ENCODE peak calls at places on chromosomes 2 and 18, in ten cellular contexts. One of them, this sample, is unnamed.

GRCh38 chr2:43255249-43255960 is 29.0 kb upstream of the ZFP36L2 start:
- DNase-seq in HL-60: no peak
- DNase-seq in esophagus muscularis mucosa: no peak
- DNase-seq in breast epithelium: no peak
- DNase-seq in GM12892: no peak
- DNase-seq in spleen: no peak
- DNase-seq in GM23338: no peak
- DNase-seq in suprapubic skin: no peak
- DNase-seq in K562: no peak
- DNase-seq in GM12878: no peak
- DNase-seq in this sample: no peak

GRCh38 chr2:129354662-129355061 is 624.8 kb upstream of the RAB6C start:
- DNase-seq in HL-60: no peak
- DNase-seq in esophagus muscularis mucosa: no peak
- DNase-seq in breast epithelium: no peak
- DNase-seq in GM12892: no peak
- DNase-seq in spleen: no peak
- DNase-seq in GM23338: peak; percentile 13
- DNase-seq in suprapubic skin: no peak
- DNase-seq in K562: no peak
- DNase-seq in GM12878: no peak
- DNase-seq in this sample: no peak

GRCh38 chr2:169778421-169778820 is 20.2 kb upstream of the SSB start:
- DNase-seq in HL-60: no peak
- DNase-seq in esophagus muscularis mucosa: no peak
- DNase-seq in breast epithelium: no peak
- DNase-seq in GM12892: no peak
- DNase-seq in spleen: no peak
- DNase-seq in GM23338: no peak
- DNase-seq in suprapubic skin: no peak
- DNase-seq in K562: no peak
- DNase-seq in GM12878: no peak
- DNase-seq in this sample: no peak

GRCh38 chr2:51919395-51919794 is 887.5 kb upstream of the NRXN1 start:
- DNase-seq in HL-60: no peak
- DNase-seq in esophagus muscularis mucosa: no peak
- DNase-seq in breast epithelium: no peak
- DNase-seq in GM12892: no peak
- DNase-seq in spleen: no peak
- DNase-seq in GM23338: no peak
- DNase-seq in suprapubic skin: no peak
- DNase-seq in K562: no peak
- DNase-seq in GM12878: no peak
- DNase-seq in this sample: no peak

GRCh38 chr2:32772623-32773221 is 144.9 kb downstream of the TTC27 start:
- DNase-seq in HL-60: no peak
- DNase-seq in esophagus muscularis mucosa: no peak
- DNase-seq in breast epithelium: no peak
- DNase-seq in GM12892: no peak
- DNase-seq in spleen: no peak
- DNase-seq in GM23338: peak; percentile 80
- DNase-seq in suprapubic skin: no peak
- DNase-seq in K562: peak; percentile 61
- DNase-seq in GM12878: no peak
- DNase-seq in this sample: no peak

GRCh38 chr2:147937744-147938349 is 82.7 kb downstream of the ORC4 start:
- DNase-seq in HL-60: peak; percentile 5
- DNase-seq in esophagus muscularis mucosa: no peak
- DNase-seq in breast epithelium: no peak
- DNase-seq in GM12892: no peak
- DNase-seq in spleen: no peak
- DNase-seq in GM23338: peak; percentile 52
- DNase-seq in suprapubic skin: no peak
- DNase-seq in K562: peak; percentile 47
- DNase-seq in GM12878: no peak
- DNase-seq in this sample: no peak

GRCh38 chr2:158893057-158893456 is 75.4 kb upstream of the TANC1 start:
- DNase-seq in HL-60: no peak
- DNase-seq in esophagus muscularis mucosa: no peak
- DNase-seq in breast epithelium: peak; percentile 52
- DNase-seq in GM12892: no peak
- DNase-seq in spleen: no peak
- DNase-seq in GM23338: no peak
- DNase-seq in suprapubic skin: no peak
- DNase-seq in K562: no peak
- DNase-seq in GM12878: no peak
- DNase-seq in this sample: no peak

GRCh38 chr2:165248238-165248637 is 9.0 kb downstream of the SCN2A start:
- DNase-seq in HL-60: no peak
- DNase-seq in esophagus muscularis mucosa: no peak
- DNase-seq in breast epithelium: no peak
- DNase-seq in GM12892: no peak
- DNase-seq in spleen: no peak
- DNase-seq in GM23338: no peak
- DNase-seq in suprapubic skin: no peak
- DNase-seq in K562: no peak
- DNase-seq in GM12878: no peak
- DNase-seq in this sample: no peak

GRCh38 chr2:45823723-45824206 is 172.3 kb downstream of the PRKCE start:
- DNase-seq in HL-60: no peak
- DNase-seq in esophagus muscularis mucosa: no peak
- DNase-seq in breast epithelium: peak; percentile 97
- DNase-seq in GM12892: no peak
- DNase-seq in spleen: no peak
- DNase-seq in GM23338: no peak
- DNase-seq in suprapubic skin: peak; percentile 84
- DNase-seq in K562: no peak
- DNase-seq in GM12878: no peak
- DNase-seq in this sample: no peak

GRCh38 chr18:78138993-78139496 is 840.6 kb upstream of the SALL3 start:
- DNase-seq in HL-60: no peak
- DNase-seq in esophagus muscularis mucosa: no peak
- DNase-seq in breast epithelium: no peak
- DNase-seq in GM12892: no peak
- DNase-seq in spleen: no peak
- DNase-seq in GM23338: no peak
- DNase-seq in suprapubic skin: no peak
- DNase-seq in K562: no peak
- DNase-seq in GM12878: no peak
- DNase-seq in this sample: no peak

GRCh38 chr2:241951920-241952319 is 82.4 kb downstream of the RTP5 start:
- DNase-seq in HL-60: no peak
- DNase-seq in esophagus muscularis mucosa: no peak
- DNase-seq in breast epithelium: no peak
- DNase-seq in GM12892: no peak
- DNase-seq in spleen: peak; percentile 60
- DNase-seq in GM23338: no peak
- DNase-seq in suprapubic skin: peak; percentile 58
- DNase-seq in K562: no peak
- DNase-seq in GM12878: no peak
- DNase-seq in this sample: no peak

GRCh38 chr2:32559136-32559535 is 68.7 kb upstream of the TTC27 start:
- DNase-seq in HL-60: peak; percentile 47
- DNase-seq in esophagus muscularis mucosa: no peak
- DNase-seq in breast epithelium: no peak
- DNase-seq in GM12892: no peak
- DNase-seq in spleen: no peak
- DNase-seq in GM23338: no peak
- DNase-seq in suprapubic skin: no peak
- DNase-seq in K562: no peak
- DNase-seq in GM12878: no peak
- DNase-seq in this sample: no peak

GRCh38 chr2:10834300-10834699 is 21.7 kb upstream of the PDIA6 start:
- DNase-seq in HL-60: no peak
- DNase-seq in esophagus muscularis mucosa: no peak
- DNase-seq in breast epithelium: no peak
- DNase-seq in GM12892: no peak
- DNase-seq in spleen: peak; percentile 73
- DNase-seq in GM23338: no peak
- DNase-seq in suprapubic skin: no peak
- DNase-seq in K562: no peak
- DNase-seq in GM12878: no peak
- DNase-seq in this sample: no peak

GRCh38 chr2:10833021-10833420 is 20.4 kb upstream of the PDIA6 start:
- DNase-seq in HL-60: no peak
- DNase-seq in esophagus muscularis mucosa: no peak
- DNase-seq in breast epithelium: no peak
- DNase-seq in GM12892: no peak
- DNase-seq in spleen: peak; percentile 68
- DNase-seq in GM23338: no peak
- DNase-seq in suprapubic skin: no peak
- DNase-seq in K562: no peak
- DNase-seq in GM12878: no peak
- DNase-seq in this sample: no peak

GRCh38 chr2:10831387-10831985 is 18.9 kb upstream of the PDIA6 start:
- DNase-seq in HL-60: no peak
- DNase-seq in esophagus muscularis mucosa: no peak
- DNase-seq in breast epithelium: no peak
- DNase-seq in GM12892: no peak
- DNase-seq in spleen: peak; percentile 71
- DNase-seq in GM23338: no peak
- DNase-seq in suprapubic skin: no peak
- DNase-seq in K562: no peak
- DNase-seq in GM12878: no peak
- DNase-seq in this sample: no peak

GRCh38 chr2:10830641-10831386 is 18.2 kb upstream of the PDIA6 start:
- DNase-seq in HL-60: no peak
- DNase-seq in esophagus muscularis mucosa: no peak
- DNase-seq in breast epithelium: no peak
- DNase-seq in GM12892: no peak
- DNase-seq in spleen: peak; percentile 74
- DNase-seq in GM23338: no peak
- DNase-seq in suprapubic skin: no peak
- DNase-seq in K562: no peak
- DNase-seq in GM12878: no peak
- DNase-seq in this sample: no peak

GRCh38 chr2:10832228-10832936 is 19.8 kb upstream of the PDIA6 start:
- DNase-seq in HL-60: peak; percentile 61
- DNase-seq in esophagus muscularis mucosa: no peak
- DNase-seq in breast epithelium: peak; percentile 68
- DNase-seq in GM12892: peak; percentile 82
- DNase-seq in spleen: peak; percentile 96
- DNase-seq in GM23338: peak; percentile 93
- DNase-seq in suprapubic skin: no peak
- DNase-seq in K562: peak; percentile 86
- DNase-seq in GM12878: peak; percentile 12
- DNase-seq in this sample: no peak
- TF ChIP-seq POLR2AphosphoS5 in HL-60: no peak
- TF ChIP-seq POLR2AphosphoS5 in esophagus muscularis mucosa: no peak
- TF ChIP-seq POLR2AphosphoS5 in breast epithelium: peak; percentile 28
- TF ChIP-seq POLR2AphosphoS5 in GM12892: no peak
- TF ChIP-seq POLR2AphosphoS5 in spleen: peak; percentile 61
- TF ChIP-seq POLR2AphosphoS5 in GM23338: no peak
- TF ChIP-seq POLR2AphosphoS5 in suprapubic skin: no peak
- TF ChIP-seq POLR2AphosphoS5 in K562: no peak
- TF ChIP-seq POLR2AphosphoS5 in GM12878: no peak
- TF ChIP-seq POLR2AphosphoS5 in this sample: no peak

GRCh38 chr2:22020101-22020742 is 896.5 kb downstream of the TDRD15 start:
- DNase-seq in HL-60: no peak
- DNase-seq in esophagus muscularis mucosa: no peak
- DNase-seq in breast epithelium: no peak
- DNase-seq in GM12892: no peak
- DNase-seq in spleen: no peak
- DNase-seq in GM23338: no peak
- DNase-seq in suprapubic skin: no peak
- DNase-seq in K562: no peak
- DNase-seq in GM12878: no peak
- DNase-seq in this sample: no peak
- TF ChIP-seq POLR2AphosphoS5 in HL-60: no peak
- TF ChIP-seq POLR2AphosphoS5 in esophagus muscularis mucosa: no peak
- TF ChIP-seq POLR2AphosphoS5 in breast epithelium: no peak
- TF ChIP-seq POLR2AphosphoS5 in GM12892: no peak
- TF ChIP-seq POLR2AphosphoS5 in spleen: no peak
- TF ChIP-seq POLR2AphosphoS5 in GM23338: no peak
- TF ChIP-seq POLR2AphosphoS5 in suprapubic skin: no peak
- TF ChIP-seq POLR2AphosphoS5 in K562: no peak
- TF ChIP-seq POLR2AphosphoS5 in GM12878: no peak
- TF ChIP-seq POLR2AphosphoS5 in this sample: no peak

DNA sequence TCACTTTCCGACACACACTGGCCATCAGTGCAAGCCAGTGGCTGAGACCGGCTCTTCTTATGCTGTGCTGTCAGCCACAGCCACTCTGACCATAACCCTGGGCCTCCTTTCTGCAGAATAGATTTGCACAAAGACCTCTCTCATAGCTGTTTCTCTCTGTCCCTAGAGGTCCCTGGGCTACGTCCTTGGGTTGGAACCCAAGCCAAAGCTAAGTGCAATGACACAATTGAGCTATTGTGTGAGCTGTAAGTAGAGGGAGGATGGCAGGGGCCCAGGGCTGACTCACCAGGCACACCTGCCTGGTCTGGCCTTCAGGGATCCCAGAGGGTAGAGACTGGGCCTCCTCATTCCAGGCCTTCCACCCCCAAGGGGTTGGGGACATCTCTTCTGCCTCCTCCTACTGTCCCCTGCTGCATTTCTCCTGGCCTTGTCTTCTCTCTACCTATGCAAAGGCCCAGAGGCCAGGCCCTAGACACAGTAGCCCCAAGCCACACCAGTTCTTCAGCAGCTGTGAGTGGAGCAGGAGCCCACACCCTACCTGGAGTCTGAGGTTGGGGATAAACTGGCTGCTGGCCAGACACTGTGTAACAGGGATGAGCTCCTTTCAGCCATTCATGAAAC is 174.6 kb downstream of the NCK2 start:
- DNase-seq in HL-60: no peak
- DNase-seq in esophagus muscularis mucosa: no peak
- DNase-seq in breast epithelium: peak; percentile 85
- DNase-seq in GM12892: no peak
- DNase-seq in spleen: no peak
- DNase-seq in GM23338: no peak
- DNase-seq in suprapubic skin: peak; percentile 82
- DNase-seq in K562: no peak
- DNase-seq in GM12878: no peak
- DNase-seq in this sample: no peak
- TF ChIP-seq POLR2AphosphoS5 in HL-60: no peak
- TF ChIP-seq POLR2AphosphoS5 in esophagus muscularis mucosa: no peak
- TF ChIP-seq POLR2AphosphoS5 in breast epithelium: peak; percentile 24
- TF ChIP-seq POLR2AphosphoS5 in GM12892: no peak
- TF ChIP-seq POLR2AphosphoS5 in spleen: no peak
- TF ChIP-seq POLR2AphosphoS5 in GM23338: no peak
- TF ChIP-seq POLR2AphosphoS5 in suprapubic skin: peak; percentile 36
- TF ChIP-seq POLR2AphosphoS5 in K562: no peak
- TF ChIP-seq POLR2AphosphoS5 in GM12878: no peak
- TF ChIP-seq POLR2AphosphoS5 in this sample: no peak

DNA sequence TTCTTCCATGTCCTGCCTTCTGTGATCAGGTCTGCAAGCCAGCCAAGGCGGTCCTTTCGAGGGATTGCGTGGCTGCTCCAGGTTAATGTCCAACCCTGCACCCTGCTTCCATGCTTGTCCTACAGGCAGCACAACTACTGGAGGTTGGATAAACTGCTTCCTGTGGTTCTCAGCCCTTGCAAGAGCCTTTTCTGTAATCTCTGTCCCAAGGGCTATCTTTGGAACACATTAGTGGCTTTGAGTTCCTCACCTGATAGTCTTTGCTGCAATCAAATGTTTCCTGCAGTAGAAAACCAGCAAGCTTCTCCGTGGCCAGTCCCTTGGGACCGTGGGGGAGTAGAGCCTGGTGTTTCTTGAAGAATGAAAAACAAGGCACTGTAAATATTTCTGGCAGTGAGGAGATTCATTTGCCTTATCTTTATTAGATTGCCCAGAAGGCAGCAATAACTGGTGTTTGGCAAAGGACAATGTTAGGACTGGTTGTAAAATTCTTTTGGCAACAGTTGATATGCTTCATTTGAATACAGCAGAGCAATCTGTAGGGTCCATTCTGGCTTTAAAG is 214.4 kb downstream of the FHOD3 start:
- DNase-seq in HL-60: no peak
- DNase-seq in esophagus muscularis mucosa: no peak
- DNase-seq in breast epithelium: no peak
- DNase-seq in GM12892: no peak
- DNase-seq in spleen: no peak
- DNase-seq in GM23338: no peak
- DNase-seq in suprapubic skin: no peak
- DNase-seq in K562: no peak
- DNase-seq in GM12878: no peak
- DNase-seq in this sample: no peak
- TF ChIP-seq POLR2AphosphoS5 in HL-60: no peak
- TF ChIP-seq POLR2AphosphoS5 in esophagus muscularis mucosa: no peak
- TF ChIP-seq POLR2AphosphoS5 in breast epithelium: no peak
- TF ChIP-seq POLR2AphosphoS5 in GM12892: no peak
- TF ChIP-seq POLR2AphosphoS5 in spleen: no peak
- TF ChIP-seq POLR2AphosphoS5 in GM23338: no peak
- TF ChIP-seq POLR2AphosphoS5 in suprapubic skin: no peak
- TF ChIP-seq POLR2AphosphoS5 in K562: no peak
- TF ChIP-seq POLR2AphosphoS5 in GM12878: no peak
- TF ChIP-seq POLR2AphosphoS5 in this sample: no peak

This sample was measured in vagina.